ENCODE peak calls at places on chromosome 15, in nine cellular contexts. O is A549; N is naive thymus-derived CD4-positive, alpha-beta T cell; E is uterus; P is aorta; R is HCT116; D is OCI-LY7; F is WERI-Rb-1; V is testis. Z is an unnamed sample.

GRCh38 chr15:83358972-83359564 is 74.6 kb upstream of the BNC1 start:
- DNase-seq in O (no peak), N (no peak), E (no peak), P (no peak), R (no peak), D (no peak), F (no peak), V (no peak), Z (no peak)

GRCh38 chr15:33111051-33111451 is 83.5 kb downstream of the FMN1 start:
- DNase-seq in O (no peak), N (no peak), E (no peak), P (no peak), R (no peak), D (no peak), F (no peak), V (no peak), Z (no peak)

GRCh38 chr15:63933522-63933921 is 99.8 kb upstream of the HERC1 start:
- DNase-seq in O (no peak), N (no peak), E (no peak), P (no peak), R (peak; percentile 8), D (no peak), F (no peak), V (no peak), Z (no peak)

GRCh38 chr15:90031231-90031791 is 30.2 kb downstream of the ZNF710 start:
- DNase-seq in O (no peak), N (no peak), E (no peak), P (no peak), R (no peak), D (peak; percentile 57), F (no peak), V (no peak), Z (no peak)

GRCh38 chr15:64354683-64355558 is 1.1 kb downstream of the CSNK1G1 start:
- DNase-seq in O (no peak), N (no peak), E (no peak), P (no peak), R (no peak), D (no peak), F (no peak), V (peak; percentile 28), Z (no peak)

GRCh38 chr15:56537881-56538280 is 72.9 kb upstream of the MNS1 start:
- DNase-seq in O (no peak), N (no peak), E (no peak), P (peak; percentile 51), R (no peak), D (peak; percentile 89), F (no peak), V (no peak), Z (no peak)

GRCh38 chr15:64894395-64895056 is 17.2 kb upstream of the ANKDD1A start:
- DNase-seq in O (no peak), N (peak; percentile 61), E (no peak), P (peak; percentile 68), R (no peak), D (peak; percentile 86), F (no peak), V (no peak), Z (peak; percentile 80)

GRCh38 chr15:74978503-74978902 is 16.9 kb upstream of the SCAMP5 start:
- DNase-seq in O (no peak), N (no peak), E (no peak), P (peak; percentile 14), R (no peak), D (no peak), F (no peak), V (no peak), Z (no peak)

GRCh38 chr15:85504739-85505676 is 124.6 kb downstream of the AKAP13 start:
- DNase-seq in O (peak; percentile 49), N (no peak), E (peak; percentile 72), P (no peak), R (peak; percentile 53), D (peak; percentile 78), F (peak; percentile 53), V (peak; percentile 72), Z (no peak)

GRCh38 chr15:67595572-67595971 is 53.1 kb downstream of the MAP2K5 start:
- DNase-seq in O (no peak), N (no peak), E (no peak), P (no peak), R (no peak), D (no peak), F (no peak), V (no peak), Z (no peak)

GRCh38 chr15:22240951-22241350 is 160.6 kb downstream of the OR4M2 start:
- DNase-seq in O (no peak), N (no peak), E (no peak), P (no peak), R (no peak), D (no peak), F (no peak), V (no peak), Z (no peak)
- H3K9me3 ChIP-seq in O (peaks cover 21% of the 10 kb centered on the region), N (no peaks in the 10 kb centered on the region), E (no peaks in the 10 kb centered on the region), P (peaks cover 1% of the 10 kb centered on the region), R (peaks cover 47% of the 10 kb centered on the region), D (no peaks in the 10 kb centered on the region), F (no peaks in the 10 kb centered on the region), V (no peaks in the 10 kb centered on the region), Z (no peaks in the 10 kb centered on the region)

GRCh38 chr15:36784098-36784670 is 204.8 kb downstream of the CDIN1 start:
- DNase-seq in O (no peak), N (no peak), E (no peak), P (no peak), R (no peak), D (no peak), F (no peak), V (no peak), Z (no peak)

GRCh38 chr15:36782681-36783080 is 203.3 kb downstream of the CDIN1 start:
- DNase-seq in O (no peak), N (no peak), E (no peak), P (no peak), R (no peak), D (no peak), F (no peak), V (no peak), Z (no peak)

GRCh38 chr15:36778516-36778915 is 199.1 kb downstream of the CDIN1 start:
- DNase-seq in O (no peak), N (no peak), E (no peak), P (no peak), R (no peak), D (no peak), F (no peak), V (no peak), Z (no peak)

GRCh38 chr15:36777941-36778340 is 198.5 kb downstream of the CDIN1 start:
- DNase-seq in O (no peak), N (no peak), E (no peak), P (no peak), R (no peak), D (no peak), F (no peak), V (no peak), Z (no peak)

DNA sequence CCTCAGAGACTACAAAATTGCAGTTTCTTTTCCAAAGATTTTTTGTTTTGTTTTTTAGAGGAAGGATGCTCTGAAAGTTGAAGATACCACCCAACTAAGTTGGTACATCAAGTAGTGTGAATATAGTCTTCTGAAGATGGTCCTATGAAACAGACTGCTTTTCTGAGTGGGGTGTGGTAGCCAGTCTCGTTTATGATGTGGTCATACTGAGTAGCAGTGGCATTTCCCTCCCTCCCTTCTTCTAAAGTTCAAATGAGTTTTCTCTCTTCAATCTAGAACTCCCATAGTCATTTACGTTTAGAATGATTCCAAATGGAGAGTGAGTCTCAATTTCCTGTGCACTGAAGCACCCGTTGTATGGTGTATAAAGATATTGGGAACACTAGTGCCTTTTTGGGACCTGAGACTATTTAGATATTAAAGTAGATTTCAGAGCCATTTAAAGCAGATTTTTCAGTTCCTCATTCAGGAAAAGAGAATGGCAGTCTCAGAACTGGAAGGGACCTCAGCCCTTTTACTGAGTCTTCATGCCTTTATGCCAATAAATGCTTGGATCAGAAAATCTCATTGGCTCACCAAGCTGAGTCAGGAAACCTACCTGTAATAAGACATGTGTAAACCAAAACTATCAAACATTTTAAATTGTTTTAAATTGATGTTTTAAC is 200.4 kb downstream of the CDIN1 start:
- DNase-seq in O (no peak), N (no peak), E (no peak), P (no peak), R (no peak), D (no peak), F (no peak), V (no peak), Z (no peak)
- H3K9me3 ChIP-seq in O (no peaks in the 10 kb centered on the region), N (no peaks in the 10 kb centered on the region), E (no peaks in the 10 kb centered on the region), P (no peaks in the 10 kb centered on the region), R (no peaks in the 10 kb centered on the region), D (no peaks in the 10 kb centered on the region), F (no peaks in the 10 kb centered on the region), V (no peaks in the 10 kb centered on the region), Z (no peaks in the 10 kb centered on the region)

DNA sequence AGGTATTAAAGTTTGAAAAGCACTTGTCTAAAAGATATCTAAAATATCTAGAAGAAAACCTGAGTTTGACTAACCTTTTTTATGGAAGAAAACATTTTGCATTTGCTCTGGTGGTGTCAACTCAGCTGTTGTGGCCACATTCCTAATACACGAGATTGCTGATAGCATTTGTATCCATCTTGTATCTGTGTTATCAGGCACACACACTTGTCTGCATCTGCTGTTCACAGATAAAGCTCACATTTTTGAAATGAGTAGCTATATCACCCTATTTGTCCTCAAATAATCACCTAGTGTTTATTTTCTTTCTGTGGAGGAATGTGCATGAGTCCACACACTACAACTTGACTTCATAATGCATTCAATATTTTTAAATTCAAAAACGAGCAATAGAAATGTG is 632.3 kb upstream of the NR2F2 start:
- DNase-seq in O (no peak), N (no peak), E (no peak), P (no peak), R (no peak), D (no peak), F (no peak), V (no peak), Z (no peak)
- H3K9me3 ChIP-seq in O (peaks cover 56% of the 10 kb centered on the region), N (no peaks in the 10 kb centered on the region), E (peaks cover 24% of the 10 kb centered on the region), P (peaks cover 2% of the 10 kb centered on the region), R (peaks cover 19% of the 10 kb centered on the region), D (peaks cover 11% of the 10 kb centered on the region), F (peaks cover 18% of the 10 kb centered on the region), V (peaks cover 2% of the 10 kb centered on the region), Z (peaks cover 3% of the 10 kb centered on the region)

GRCh38 chr15:50977157-50977556 is 68.7 kb downstream of the AP4E1 start:
- DNase-seq in O (no peak), N (no peak), E (no peak), P (no peak), R (no peak), D (no peak), F (no peak), V (no peak), Z (no peak)

GRCh38 chr15:50970524-50970923 is 62.0 kb downstream of the AP4E1 start:
- DNase-seq in O (no peak), N (no peak), E (no peak), P (no peak), R (no peak), D (no peak), F (no peak), V (no peak), Z (no peak)

GRCh38 chr15:50971115-50971514 is 62.6 kb downstream of the AP4E1 start:
- DNase-seq in O (no peak), N (no peak), E (no peak), P (no peak), R (no peak), D (no peak), F (no peak), V (no peak), Z (no peak)

GRCh38 chr15:50971542-50971941 is 63.1 kb downstream of the AP4E1 start:
- DNase-seq in O (no peak), N (no peak), E (no peak), P (no peak), R (no peak), D (peak; percentile 4), F (no peak), V (no peak), Z (no peak)

DNA sequence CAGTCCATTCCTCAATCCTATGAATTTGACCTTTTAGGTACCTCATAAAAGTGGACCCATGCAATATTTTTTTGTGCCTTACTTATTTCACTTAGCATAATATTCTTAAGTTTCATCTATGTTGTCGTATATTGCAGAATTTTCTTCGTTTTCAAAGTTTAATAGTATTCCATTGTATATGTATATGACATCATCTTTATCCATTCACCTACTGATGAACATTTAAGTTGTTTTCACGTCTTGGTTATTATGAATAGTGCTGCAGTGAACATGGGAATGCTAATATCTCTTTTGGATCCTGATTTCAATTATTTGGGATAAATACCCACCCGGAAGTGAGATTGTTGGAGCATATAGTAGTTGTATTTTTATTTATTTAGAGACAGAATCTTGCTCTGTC is 65.1 kb downstream of the AP4E1 start:
- DNase-seq in O (no peak), N (no peak), E (no peak), P (no peak), R (no peak), D (no peak), F (no peak), V (no peak), Z (no peak)
- H3K9me3 ChIP-seq in O (peaks cover 22% of the 10 kb centered on the region), N (no peaks in the 10 kb centered on the region), E (peaks cover 21% of the 10 kb centered on the region), P (peaks cover 3% of the 10 kb centered on the region), R (peaks cover 6% of the 10 kb centered on the region), D (peaks cover 19% of the 10 kb centered on the region), F (peaks cover 7% of the 10 kb centered on the region), V (no peaks in the 10 kb centered on the region), Z (peaks cover 4% of the 10 kb centered on the region)